ENCODE peak calls at places on chromosomes 16 and 17, in ten cellular contexts. E, R, D, N, H, Z, V, B, T and W are unnamed samples.

GRCh38 chr16:75238853-75239371 is 12.5 kb downstream of the BCAR1 start:
- ATAC-seq in T (no peak), B (no peak), D (no peak), E (no peak), H (no peak), R (no peak), V (peak), N (no peak), Z (no peak), W (peak)

GRCh38 chr17:63482509-63482908 is 5.6 kb downstream of the ACE start:
- ATAC-seq in B (no peak), N (no peak), V (no peak), H (no peak), E (no peak), Z (no peak), R (no peak), T (no peak), D (no peak), W (no peak)

GRCh38 chr17:66633322-66633965 is 201.5 kb upstream of the CACNG5 start:
- ATAC-seq in B (peak), E (peak), V (no peak), H (peak), N (no peak), D (peak), T (peak), R (no peak), Z (peak), W (no peak)

GRCh38 chr17:10513284-10514067 is 4.9 kb downstream of the MYH1 start:
- ATAC-seq in Z (no peak), B (no peak), H (no peak), T (no peak), D (no peak), E (no peak), N (no peak), R (no peak), V (no peak), W (no peak)

GRCh38 chr17:40659909-40660308 is 5.1 kb downstream of the KRT222 start:
- ATAC-seq in E (peak), R (no peak), N (no peak), V (no peak), D (no peak), B (no peak), H (peak), T (no peak), Z (peak), W (no peak)

GRCh38 chr16:1152123-1152638 is 725 bp upstream of the CACNA1H start:
- ATAC-seq in N (no peak), H (no peak), R (no peak), B (peak), E (peak), D (peak), V (no peak), T (peak), Z (peak), W (no peak)

GRCh38 chr16:74622005-74622404 is 15.1 kb upstream of the GLG1 start:
- ATAC-seq in T (no peak), E (no peak), D (no peak), R (no peak), N (no peak), B (no peak), V (no peak), Z (no peak), H (no peak), W (no peak)

GRCh38 chr16:71848622-71849021 is 2.8 kb downstream of the ATXN1L start:
- ATAC-seq in D (no peak), H (no peak), R (no peak), T (no peak), V (no peak), Z (no peak), E (no peak), B (no peak), N (no peak), W (no peak)

GRCh38 chr16:57923841-57924240 is 47.1 kb downstream of the CNGB1 start:
- ATAC-seq in R (no peak), D (no peak), T (no peak), H (no peak), E (no peak), Z (no peak), N (no peak), V (no peak), B (no peak), W (no peak)

GRCh38 chr17:61149862-61150362 is 249.7 kb upstream of the TBX2 start:
- ATAC-seq in Z (no peak), N (no peak), H (no peak), B (no peak), E (no peak), T (no peak), R (no peak), D (no peak), V (no peak), W (peak)

GRCh38 chr16:30499284-30499683 is 26.7 kb downstream of the ITGAL start:
- ATAC-seq in T (no peak), V (no peak), H (no peak), N (no peak), Z (no peak), E (no peak), D (no peak), B (no peak), R (no peak), W (no peak)

GRCh38 chr16:8729779-8730334 is 55.4 kb downstream of the ABAT start:
- ATAC-seq in Z (peak), H (peak), B (no peak), R (no peak), T (no peak), D (no peak), V (no peak), N (peak), E (peak), W (no peak)

GRCh38 chr17:38705803-38706624 is 941 bp downstream of the MLLT6 start:
- ATAC-seq in N (peak), R (no peak), H (no peak), V (no peak), E (no peak), B (no peak), T (no peak), D (no peak), Z (no peak), W (peak)